ENCODE peak calls at places on chromosome 1, in six cellular contexts. One of them, this sample, is unnamed.

GRCh38 chr1:942411-942821 is 16.6 kb downstream of the NOC2L start:
- DNase-seq in hypothalamus: no peak
- DNase-seq in RPMI8226: peak
- DNase-seq in chondrocyte: no peak
- DNase-seq in testis: no peak
- DNase-seq in heart left ventricle: no peak
- DNase-seq in this sample: no peak

GRCh38 chr1:85984677-85985076 is 171.9 kb downstream of the COL24A1 start:
- DNase-seq in RPMI8226: no peak
- DNase-seq in heart left ventricle: no peak
- DNase-seq in testis: no peak
- DNase-seq in chondrocyte: no peak
- DNase-seq in hypothalamus: no peak
- DNase-seq in this sample: no peak

GRCh38 chr1:55833452-55834160 is 618.4 kb upstream of the USP24 start:
- DNase-seq in testis: no peak
- DNase-seq in RPMI8226: no peak
- DNase-seq in heart left ventricle: no peak
- DNase-seq in chondrocyte: no peak
- DNase-seq in hypothalamus: no peak
- DNase-seq in this sample: no peak

GRCh38 chr1:18261891-18262290 is 154.3 kb downstream of the IGSF21 start:
- DNase-seq in chondrocyte: no peak
- DNase-seq in hypothalamus: no peak
- DNase-seq in testis: no peak
- DNase-seq in heart left ventricle: no peak
- DNase-seq in RPMI8226: peak
- DNase-seq in this sample: peak

GRCh38 chr1:28887418-28887834 is 26.9 kb upstream of the EPB41 start:
- DNase-seq in heart left ventricle: peak
- DNase-seq in hypothalamus: peak
- DNase-seq in testis: no peak
- DNase-seq in RPMI8226: peak
- DNase-seq in chondrocyte: no peak
- DNase-seq in this sample: peak

GRCh38 chr1:21069549-21069948 is 107.1 kb downstream of the EIF4G3 start:
- DNase-seq in hypothalamus: no peak
- DNase-seq in testis: no peak
- DNase-seq in heart left ventricle: no peak
- DNase-seq in RPMI8226: no peak
- DNase-seq in chondrocyte: no peak
- DNase-seq in this sample: no peak

GRCh38 chr1:170273556-170274501 is 128.1 kb downstream of the NTMT2 start:
- DNase-seq in hypothalamus: no peak
- DNase-seq in heart left ventricle: peak
- DNase-seq in testis: peak
- DNase-seq in RPMI8226: no peak
- DNase-seq in chondrocyte: no peak
- DNase-seq in this sample: no peak

GRCh38 chr1:21290546-21290944 is 282 bp upstream of the ECE1 start:
- DNase-seq in RPMI8226: peak
- DNase-seq in hypothalamus: no peak
- DNase-seq in heart left ventricle: no peak
- DNase-seq in testis: no peak
- DNase-seq in chondrocyte: no peak
- DNase-seq in this sample: peak

GRCh38 chr1:65050735-65051134 is 84.4 kb upstream of the JAK1 start:
- DNase-seq in heart left ventricle: no peak
- DNase-seq in testis: no peak
- DNase-seq in chondrocyte: no peak
- DNase-seq in RPMI8226: no peak
- DNase-seq in hypothalamus: no peak
- DNase-seq in this sample: no peak

This sample was measured in MM.1S.